ENCODE peak calls at places on chromosomes 2 and 18, in seven cellular contexts. One of them, this sample, is unnamed.
A peak's percentile ranks its signal among the peaks of the same experiment; 100 is the strongest.

GRCh38 chr2:14756122-14756541 is 123.6 kb downstream of the LRATD1 start:
- DNase-seq in H9: no peak
- DNase-seq in trophoblast cell: peak; percentile 61
- DNase-seq in mesendoderm: no peak
- DNase-seq in H1: no peak
- DNase-seq in mesenchymal stem cell: peak; percentile 31
- DNase-seq in IMR-90: peak; percentile 32
- DNase-seq in this sample: no peak

GRCh38 chr2:100745630-100746029 is 74.3 kb upstream of the NPAS2 start:
- DNase-seq in trophoblast cell: no peak
- DNase-seq in H1: no peak
- DNase-seq in IMR-90: no peak
- DNase-seq in mesendoderm: no peak
- DNase-seq in mesenchymal stem cell: no peak
- DNase-seq in H9: no peak
- DNase-seq in this sample: no peak

GRCh38 chr2:64363848-64364247 is 90.1 kb upstream of the LGALSL start:
- DNase-seq in trophoblast cell: no peak
- DNase-seq in mesendoderm: peak; percentile 76
- DNase-seq in IMR-90: no peak
- DNase-seq in H1: no peak
- DNase-seq in mesenchymal stem cell: no peak
- DNase-seq in H9: peak; percentile 51
- DNase-seq in this sample: no peak

GRCh38 chr18:12468458-12468857 is 60.7 kb downstream of the PRELID3A start:
- DNase-seq in mesendoderm: no peak
- DNase-seq in mesenchymal stem cell: no peak
- DNase-seq in H1: no peak
- DNase-seq in trophoblast cell: no peak
- DNase-seq in H9: no peak
- DNase-seq in IMR-90: no peak
- DNase-seq in this sample: no peak

GRCh38 chr2:182592691-182593393 is 123.2 kb upstream of the DNAJC10 start:
- DNase-seq in trophoblast cell: no peak
- DNase-seq in IMR-90: no peak
- DNase-seq in H1: no peak
- DNase-seq in H9: no peak
- DNase-seq in mesendoderm: no peak
- DNase-seq in mesenchymal stem cell: no peak
- DNase-seq in this sample: no peak

GRCh38 chr18:9565407-9565806 is 49.0 kb downstream of the PPP4R1 start:
- DNase-seq in IMR-90: no peak
- DNase-seq in trophoblast cell: no peak
- DNase-seq in mesenchymal stem cell: no peak
- DNase-seq in H9: no peak
- DNase-seq in mesendoderm: no peak
- DNase-seq in H1: no peak
- DNase-seq in this sample: no peak

GRCh38 chr18:51110073-51110797 is 80.2 kb downstream of the SMAD4 start:
- DNase-seq in mesenchymal stem cell: peak; percentile 36
- DNase-seq in IMR-90: peak; percentile 5
- DNase-seq in H1: no peak
- DNase-seq in trophoblast cell: peak; percentile 18
- DNase-seq in mesendoderm: peak; percentile 67
- DNase-seq in H9: peak; percentile 83
- DNase-seq in this sample: peak; percentile 59

GRCh38 chr2:40228296-40228695 is 223.6 kb downstream of the SLC8A1 start:
- DNase-seq in IMR-90: no peak
- DNase-seq in trophoblast cell: no peak
- DNase-seq in H9: no peak
- DNase-seq in mesendoderm: no peak
- DNase-seq in H1: no peak
- DNase-seq in mesenchymal stem cell: no peak
- DNase-seq in this sample: no peak

GRCh38 chr18:73199151-73199550 is 331.4 kb upstream of the NETO1 start:
- DNase-seq in trophoblast cell: no peak
- DNase-seq in mesendoderm: no peak
- DNase-seq in IMR-90: peak; percentile 68
- DNase-seq in H1: no peak
- DNase-seq in mesenchymal stem cell: no peak
- DNase-seq in H9: no peak
- DNase-seq in this sample: no peak

GRCh38 chr2:2892378-2892777 is 485.2 kb downstream of the EIPR1 start:
- DNase-seq in trophoblast cell: no peak
- DNase-seq in H1: no peak
- DNase-seq in H9: peak; percentile 10
- DNase-seq in mesendoderm: no peak
- DNase-seq in IMR-90: no peak
- DNase-seq in mesenchymal stem cell: no peak
- DNase-seq in this sample: no peak

GRCh38 chr2:65452150-65452895 is 19.9 kb upstream of the SPRED2 start:
- DNase-seq in H9: no peak
- DNase-seq in H1: no peak
- DNase-seq in trophoblast cell: peak; percentile 86
- DNase-seq in IMR-90: no peak
- DNase-seq in mesenchymal stem cell: no peak
- DNase-seq in mesendoderm: peak; percentile 53
- DNase-seq in this sample: no peak

GRCh38 chr18:11808001-11808855 is 43.0 kb upstream of the CHMP1B start:
- DNase-seq in mesenchymal stem cell: peak; percentile 31
- DNase-seq in H9: peak; percentile 77
- DNase-seq in trophoblast cell: peak; percentile 76
- DNase-seq in mesendoderm: peak; percentile 96
- DNase-seq in H1: no peak
- DNase-seq in IMR-90: peak; percentile 64
- DNase-seq in this sample: no peak

DNA sequence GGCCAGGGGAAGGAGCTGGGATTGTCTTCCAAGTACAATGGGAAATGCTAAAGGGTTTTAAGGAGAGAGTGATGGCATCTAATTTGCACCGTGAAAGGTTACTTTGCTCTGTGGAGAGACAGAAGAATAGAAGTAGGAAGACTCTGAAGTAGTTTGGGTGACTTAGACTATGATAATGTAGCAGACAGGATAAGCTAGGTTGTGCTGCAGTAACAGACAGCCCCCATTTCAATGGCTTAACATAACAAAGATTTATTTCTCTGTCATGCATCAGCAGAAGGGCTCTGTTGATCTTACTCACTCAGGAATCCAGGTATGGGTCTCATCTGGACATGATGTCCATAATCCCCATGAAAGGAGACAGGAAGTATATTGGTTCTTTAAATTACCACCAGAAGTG is 26.4 kb downstream of the GNLY start:
- DNase-seq in trophoblast cell: no peak
- DNase-seq in IMR-90: no peak
- DNase-seq in H1: no peak
- DNase-seq in H9: no peak
- DNase-seq in mesendoderm: no peak
- DNase-seq in mesenchymal stem cell: no peak
- DNase-seq in this sample: no peak
- H2AK5ac ChIP-seq in trophoblast cell: no peak overlapping the region
- H2AK5ac ChIP-seq in IMR-90: no peak overlapping the region
- H2AK5ac ChIP-seq in H1: no peak overlapping the region
- H2AK5ac ChIP-seq in H9: no peak overlapping the region
- H2AK5ac ChIP-seq in mesendoderm: no peak overlapping the region
- H2AK5ac ChIP-seq in mesenchymal stem cell: no peak overlapping the region
- H2AK5ac ChIP-seq in this sample: no peak overlapping the region

GRCh38 chr2:226487573-226487972 is 312.0 kb downstream of the IRS1 start:
- DNase-seq in H9: no peak
- DNase-seq in H1: no peak
- DNase-seq in mesenchymal stem cell: no peak
- DNase-seq in IMR-90: no peak
- DNase-seq in trophoblast cell: no peak
- DNase-seq in mesendoderm: no peak
- DNase-seq in this sample: no peak

GRCh38 chr2:226489765-226490164 is 309.9 kb downstream of the IRS1 start:
- DNase-seq in H9: no peak
- DNase-seq in IMR-90: peak; percentile 94
- DNase-seq in mesenchymal stem cell: peak; percentile 90
- DNase-seq in H1: no peak
- DNase-seq in trophoblast cell: no peak
- DNase-seq in mesendoderm: peak; percentile 45
- DNase-seq in this sample: no peak

GRCh38 chr2:226495466-226496161 is 304.0 kb downstream of the IRS1 start:
- DNase-seq in H1: no peak
- DNase-seq in trophoblast cell: no peak
- DNase-seq in mesenchymal stem cell: no peak
- DNase-seq in mesendoderm: no peak
- DNase-seq in IMR-90: no peak
- DNase-seq in H9: no peak
- DNase-seq in this sample: peak; percentile 15

GRCh38 chr2:226488034-226488433 is 311.6 kb downstream of the IRS1 start:
- DNase-seq in H9: no peak
- DNase-seq in mesendoderm: no peak
- DNase-seq in H1: no peak
- DNase-seq in mesenchymal stem cell: no peak
- DNase-seq in IMR-90: no peak
- DNase-seq in trophoblast cell: no peak
- DNase-seq in this sample: no peak

DNA sequence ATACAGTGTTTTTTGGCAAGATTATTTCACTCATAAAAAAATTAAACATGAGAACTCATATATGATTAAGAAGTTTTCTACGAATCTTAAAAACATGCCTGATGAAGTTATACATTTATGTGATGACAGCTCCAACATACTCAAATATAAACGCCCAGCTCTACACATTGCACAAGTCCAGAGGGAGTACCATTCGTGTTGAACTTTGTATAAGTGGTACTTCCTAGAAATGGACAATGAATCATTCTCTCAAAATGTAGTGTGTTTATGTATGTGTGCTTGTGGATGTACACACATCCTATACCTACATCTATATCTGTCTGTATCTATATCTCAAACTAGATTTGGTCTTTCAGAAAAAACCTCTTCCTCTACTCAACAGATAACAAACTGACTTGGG is 309.4 kb downstream of the IRS1 start:
- DNase-seq in H9: no peak
- DNase-seq in H1: no peak
- DNase-seq in IMR-90: peak; percentile 59
- DNase-seq in trophoblast cell: no peak
- DNase-seq in mesendoderm: no peak
- DNase-seq in mesenchymal stem cell: peak; percentile 63
- DNase-seq in this sample: no peak
- H3K4ac ChIP-seq in H9: no peak overlapping the region
- H3K4ac ChIP-seq in H1: no peak overlapping the region
- H3K4ac ChIP-seq in IMR-90: peak overlapping the region; percentile 10
- H3K4ac ChIP-seq in trophoblast cell: no peak overlapping the region
- H3K4ac ChIP-seq in mesendoderm: no peak overlapping the region
- H3K4ac ChIP-seq in mesenchymal stem cell: no peak overlapping the region
- H3K4ac ChIP-seq in this sample: no peak overlapping the region

GRCh38 chr2:41830600-41830999 is 217.2 kb upstream of the PKDCC start:
- DNase-seq in H9: no peak
- DNase-seq in mesenchymal stem cell: no peak
- DNase-seq in H1: no peak
- DNase-seq in trophoblast cell: no peak
- DNase-seq in IMR-90: no peak
- DNase-seq in mesendoderm: peak; percentile 30
- DNase-seq in this sample: no peak

GRCh38 chr2:41827354-41827971 is 220.4 kb upstream of the PKDCC start:
- DNase-seq in H1: no peak
- DNase-seq in IMR-90: no peak
- DNase-seq in H9: no peak
- DNase-seq in mesenchymal stem cell: no peak
- DNase-seq in trophoblast cell: no peak
- DNase-seq in mesendoderm: peak; percentile 74
- DNase-seq in this sample: no peak

GRCh38 chr2:41826921-41827320 is 220.9 kb upstream of the PKDCC start:
- DNase-seq in mesenchymal stem cell: no peak
- DNase-seq in H9: no peak
- DNase-seq in IMR-90: no peak
- DNase-seq in trophoblast cell: no peak
- DNase-seq in H1: no peak
- DNase-seq in mesendoderm: no peak
- DNase-seq in this sample: no peak

GRCh38 chr2:41828052-41828643 is 219.7 kb upstream of the PKDCC start:
- DNase-seq in H9: no peak
- DNase-seq in IMR-90: no peak
- DNase-seq in mesendoderm: no peak
- DNase-seq in trophoblast cell: no peak
- DNase-seq in H1: no peak
- DNase-seq in mesenchymal stem cell: no peak
- DNase-seq in this sample: no peak

DNA sequence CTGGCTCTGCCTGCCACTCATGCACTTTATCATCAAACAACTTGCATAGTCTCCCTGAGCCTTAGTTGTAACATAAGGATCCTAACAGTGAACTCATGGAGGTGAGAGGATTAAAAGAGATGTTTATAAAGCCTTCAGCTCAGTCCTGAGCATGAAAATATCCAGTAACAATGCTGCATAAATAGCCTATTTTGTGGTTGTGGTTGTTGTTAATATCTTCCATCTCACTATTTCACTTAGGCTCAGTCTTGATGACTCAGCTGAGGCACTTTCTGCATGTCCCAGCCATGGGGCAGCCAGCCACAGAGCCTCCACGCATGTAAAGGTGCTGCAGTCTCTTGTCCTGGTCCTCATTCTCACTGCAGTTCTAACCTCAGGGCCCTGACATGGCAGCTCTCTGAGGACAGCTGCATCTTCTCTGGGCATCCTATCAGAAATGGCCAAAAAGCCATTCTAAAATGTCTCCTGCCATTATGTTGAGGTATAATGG is 218.8 kb upstream of the PKDCC start:
- DNase-seq in H1: no peak
- DNase-seq in mesenchymal stem cell: no peak
- DNase-seq in IMR-90: no peak
- DNase-seq in H9: no peak
- DNase-seq in trophoblast cell: no peak
- DNase-seq in mesendoderm: no peak
- DNase-seq in this sample: no peak
- H3K4me2 ChIP-seq in H1: no peak overlapping the region
- H3K4me2 ChIP-seq in mesenchymal stem cell: no peak overlapping the region
- H3K4me2 ChIP-seq in IMR-90: no peak overlapping the region
- H3K4me2 ChIP-seq in H9: no peak overlapping the region
- H3K4me2 ChIP-seq in trophoblast cell: no peak overlapping the region
- H3K4me2 ChIP-seq in mesendoderm: no peak overlapping the region
- H3K4me2 ChIP-seq in this sample: no peak overlapping the region

GRCh38 chr2:120736955-120737801 is 1.5 kb downstream of the GLI2 start:
- DNase-seq in mesenchymal stem cell: peak; percentile 93
- DNase-seq in H9: peak; percentile 72
- DNase-seq in mesendoderm: peak; percentile 97
- DNase-seq in IMR-90: peak; percentile 92
- DNase-seq in H1: peak; percentile 71
- DNase-seq in trophoblast cell: no peak
- DNase-seq in this sample: peak; percentile 92
- H2AK5ac ChIP-seq in mesenchymal stem cell: peak overlapping the region; percentile 18
- H2AK5ac ChIP-seq in H9: no peak overlapping the region
- H2AK5ac ChIP-seq in mesendoderm: no peak overlapping the region
- H2AK5ac ChIP-seq in IMR-90: peak overlapping the region; percentile 57
- H2AK5ac ChIP-seq in H1: no peak overlapping the region
- H2AK5ac ChIP-seq in trophoblast cell: no peak overlapping the region
- H2AK5ac ChIP-seq in this sample: peak overlapping the region; percentile 96